ENCODE peak calls at places on chromosomes 4 and X, in five cellular contexts. P is pancreas, T is AG04450, W is mammary epithelial cell, O is GM23338. X is an unnamed sample.
A peak's percentile ranks its signal among the peaks of the same experiment; 100 is the strongest.

GRCh38 chr4:42267724-42268123 is 115.3 kb upstream of the BEND4 start:
- DNase-seq in O (no peak), P (no peak), T (no peak), W (no peak), X (no peak)

GRCh38 chr4:86895692-86896488 is 3.7 kb upstream of the C4orf36 start:
- DNase-seq in T (no peak), O (peak; percentile 90), W (peak; percentile 67), P (no peak), X (no peak)

GRCh38 chr4:173518419-173519102 is 11.5 kb downstream of the HAND2 start:
- DNase-seq in P (no peak), W (no peak), T (no peak), O (peak; percentile 61), X (no peak)

GRCh38 chrX:7149421-7149820 is 1.5 kb upstream of the PUDP start:
- DNase-seq in O (no peak), W (no peak), P (no peak), T (no peak), X (no peak)

GRCh38 chr4:8439914-8440490 is 521 bp downstream of the ACOX3 start:
- DNase-seq in P (no peak), O (peak; percentile 14), T (no peak), W (no peak), X (no peak)

GRCh38 chr4:26878729-26879415 is 18.2 kb downstream of the STIM2 start:
- DNase-seq in W (peak; percentile 73), O (no peak), T (no peak), P (no peak), X (no peak)

GRCh38 chrX:130645955-130646583 is 244.3 kb downstream of the RBMX2 start:
- DNase-seq in T (no peak), W (no peak), O (no peak), P (no peak), X (no peak)

GRCh38 chrX:80812176-80812575 is 2.5 kb upstream of the BRWD3 start:
- DNase-seq in P (no peak), O (peak; percentile 75), W (peak; percentile 11), T (no peak), X (no peak)

GRCh38 chr4:182616476-182616875 is 300.7 kb downstream of the DCTD start:
- DNase-seq in O (no peak), T (no peak), P (no peak), W (no peak), X (no peak)

GRCh38 chrX:124151195-124151594 is 181.3 kb upstream of the TEX13D start:
- DNase-seq in P (no peak), W (no peak), O (no peak), T (no peak), X (no peak)

GRCh38 chr4:104682311-104682710 is 187.6 kb upstream of the CXXC4 start:
- DNase-seq in P (no peak), W (no peak), T (no peak), O (no peak), X (no peak)

GRCh38 chrX:71618303-71618721 is at the start of gene CXCR3:
- DNase-seq in O (no peak), T (no peak), W (no peak), P (no peak), X (no peak)

GRCh38 chr4:33911951-33912350 is 2332.4 kb downstream of the ARAP2 start:
- DNase-seq in P (no peak), O (no peak), W (no peak), T (no peak), X (no peak)

GRCh38 chr4:108978066-108978465 is 215.2 kb upstream of the ETNPPL start:
- DNase-seq in O (no peak), P (no peak), T (no peak), W (no peak), X (no peak)

GRCh38 chr4:107913283-107913899 is 18.0 kb upstream of the CYP2U1 start:
- DNase-seq in T (peak; percentile 50), O (peak; percentile 91), W (peak; percentile 62), P (peak; percentile 18), X (peak; percentile 29)

GRCh38 chr4:17995165-17995564 is 26.4 kb downstream of the LCORL start:
- DNase-seq in P (no peak), W (no peak), O (no peak), T (no peak), X (no peak)

GRCh38 chrX:39149761-39150160 is 348.5 kb downstream of the MID1IP1 start:
- DNase-seq in W (peak; percentile 12), P (peak; percentile 48), O (peak; percentile 71), T (peak; percentile 4), X (no peak)

GRCh38 chrX:68710870-68711576 is 63.6 kb downstream of the STARD8 start:
- DNase-seq in W (peak; percentile 25), P (peak; percentile 19), O (peak; percentile 76), T (no peak), X (peak; percentile 8)

GRCh38 chr4:185697488-185697887 is 114.5 kb downstream of the SORBS2 start:
- DNase-seq in P (no peak), O (no peak), T (no peak), W (no peak), X (no peak)
- H3K27ac ChIP-seq in P (no peak overlapping the region), O (no peak overlapping the region), T (no peak overlapping the region), W (no peak overlapping the region), X (no peak overlapping the region)

GRCh38 chr4:153527690-153528089 is 61.5 kb downstream of the TMEM131L start:
- DNase-seq in O (no peak), W (no peak), P (no peak), T (no peak), X (no peak)

GRCh38 chr4:153529646-153530045 is 63.5 kb downstream of the TMEM131L start:
- DNase-seq in W (no peak), T (no peak), O (no peak), P (no peak), X (no peak)

GRCh38 chr4:153530284-153530995 is 64.3 kb downstream of the TMEM131L start:
- DNase-seq in O (no peak), W (no peak), T (no peak), P (no peak), X (no peak)

GRCh38 chr4:153530996-153531375 is 64.8 kb downstream of the TMEM131L start:
- DNase-seq in O (no peak), W (no peak), P (no peak), T (no peak), X (no peak)

DNA sequence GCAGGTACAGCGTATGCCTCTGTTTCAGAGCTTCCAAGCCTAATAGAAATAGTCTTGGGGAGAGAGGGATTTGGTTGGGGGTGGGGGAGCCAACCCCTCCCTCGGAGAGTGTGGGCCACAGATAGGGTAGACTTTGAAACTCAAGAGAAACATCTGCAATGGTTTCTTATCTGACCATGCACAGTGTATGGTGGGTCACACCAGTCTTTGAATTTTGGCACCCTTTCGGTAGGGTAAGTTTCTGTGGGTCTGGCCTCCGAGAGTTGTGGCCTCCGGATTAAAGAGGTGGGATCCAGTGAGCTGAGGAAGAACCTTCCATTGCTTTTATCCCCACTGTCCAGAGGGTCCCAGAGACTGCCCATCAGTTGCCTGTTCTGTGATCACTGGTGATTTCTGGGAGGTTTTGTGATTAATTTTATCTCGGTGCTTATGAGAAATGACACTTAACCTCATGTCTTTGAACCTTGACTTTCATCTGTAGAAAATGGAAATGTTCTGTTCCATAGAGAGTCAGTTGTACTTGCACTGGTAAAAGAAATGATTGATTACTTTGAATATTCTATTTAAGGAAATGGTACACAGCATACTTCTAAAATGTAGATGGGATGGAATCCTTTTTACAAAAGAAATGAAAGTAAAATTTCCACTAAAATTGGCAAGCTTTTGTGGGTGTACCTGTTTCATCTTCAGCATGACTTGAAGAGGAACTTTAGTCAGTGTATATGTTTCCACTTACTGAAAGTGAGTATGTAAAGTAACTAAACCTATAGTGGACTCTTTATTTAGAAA is 62.7 kb downstream of the TMEM131L start:
- DNase-seq in T (no peak), P (no peak), W (no peak), O (no peak), X (no peak)
- H3K27ac ChIP-seq in T (no peak overlapping the region), P (peak overlapping the region; percentile 42), W (no peak overlapping the region), O (no peak overlapping the region), X (no peak overlapping the region)

GRCh38 chrX:112846787-112847186 is 6.2 kb upstream of the AMOT start:
- DNase-seq in O (no peak), W (no peak), P (no peak), T (no peak), X (no peak)

GRCh38 chrX:112841820-112842157 is 1.2 kb upstream of the AMOT start:
- DNase-seq in P (no peak), T (no peak), W (no peak), O (no peak), X (no peak)

GRCh38 chrX:112844250-112844649 is 3.6 kb upstream of the AMOT start:
- DNase-seq in T (no peak), W (no peak), P (no peak), O (no peak), X (no peak)

GRCh38 chrX:112849010-112849409 is 8.4 kb upstream of the AMOT start:
- DNase-seq in O (no peak), P (no peak), T (no peak), W (no peak), X (no peak)

DNA sequence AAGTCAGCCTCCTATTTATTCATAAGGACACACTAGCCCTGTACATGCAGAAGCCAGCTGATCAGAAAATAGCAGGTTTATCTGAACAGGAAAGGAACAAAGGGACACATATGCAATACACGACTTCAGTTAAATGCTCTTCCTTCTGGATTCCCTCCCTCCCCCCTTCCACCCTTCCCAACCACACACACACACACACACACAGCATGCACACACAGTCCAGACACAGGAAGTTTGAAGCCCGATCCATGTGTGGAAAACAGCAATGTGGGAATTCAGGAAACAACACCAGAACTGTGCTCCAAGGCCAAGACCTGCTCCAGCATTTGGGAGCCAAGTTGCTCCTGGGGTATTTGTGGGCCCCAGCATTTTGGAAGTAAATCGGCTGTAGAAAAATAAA is 5.5 kb upstream of the AMOT start:
- DNase-seq in T (no peak), O (no peak), W (no peak), P (no peak), X (no peak)
- H3K27ac ChIP-seq in T (no peak overlapping the region), O (no peak overlapping the region), W (no peak overlapping the region), P (no peak overlapping the region), X (no peak overlapping the region)

DNA sequence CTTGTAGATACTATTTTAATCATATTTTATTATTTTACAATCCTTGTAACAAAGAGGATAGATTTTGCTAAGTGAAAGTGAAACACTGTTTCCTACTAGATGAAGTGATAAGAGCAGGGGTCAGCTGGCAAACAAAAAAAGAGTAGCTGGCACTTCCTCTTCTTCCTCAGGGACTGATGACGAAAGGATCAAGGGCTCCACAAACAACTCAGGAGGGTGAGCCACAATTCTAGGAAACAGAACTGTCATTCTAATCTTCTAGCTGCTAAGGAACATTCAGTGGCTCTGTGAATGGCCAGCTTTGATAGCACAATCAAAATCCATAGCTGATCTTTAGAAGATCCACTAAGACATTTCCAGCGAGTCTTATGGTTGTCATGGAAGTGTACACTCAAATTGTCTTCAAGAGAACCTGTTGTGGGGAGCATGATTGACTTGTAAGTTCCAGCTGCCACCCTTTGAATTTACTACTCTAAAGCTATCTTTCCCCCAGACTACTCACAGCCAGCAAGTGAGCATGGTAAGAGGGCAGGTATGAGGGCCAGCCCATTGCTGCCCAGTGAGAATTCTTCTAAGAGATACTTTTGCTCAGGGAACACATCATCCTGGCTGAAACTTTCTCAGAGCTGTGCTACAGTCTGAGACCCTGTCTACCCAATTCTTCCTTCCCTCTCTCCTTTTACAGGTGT is 275.7 kb upstream of the RASGEF1B start:
- DNase-seq in O (no peak), T (no peak), W (no peak), P (no peak), X (no peak)
- H3K27ac ChIP-seq in O (no peak overlapping the region), T (no peak overlapping the region), W (no peak overlapping the region), P (no peak overlapping the region), X (no peak overlapping the region)

GRCh38 chr4:39714171-39714570 is 16.2 kb downstream of the UBE2K start:
- DNase-seq in T (no peak), O (no peak), P (no peak), W (no peak), X (no peak)
- H3K27ac ChIP-seq in T (peak overlapping the region; percentile 69), O (no peak overlapping the region), P (no peak overlapping the region), W (no peak overlapping the region), X (peak overlapping the region; percentile 38)

GRCh38 chr4:89296399-89296798 is 11.2 kb downstream of the GPRIN3 start:
- DNase-seq in O (no peak), T (no peak), W (no peak), P (no peak), X (no peak)
- H3K27ac ChIP-seq in O (no peak overlapping the region), T (no peak overlapping the region), W (no peak overlapping the region), P (peak overlapping the region; percentile 86), X (no peak overlapping the region)